ENCODE peak calls at places on chromosomes 16 and 17, in eight cellular contexts. X, U, S, V, O, B, P and I are unnamed samples.

GRCh38 chr16:660459-661183 is 7.3 kb upstream of the RHOT2 start:
- DNase-seq in V (peak; percentile 86), U (peak; percentile 87), S (peak; percentile 83), O (peak; percentile 96), P (peak; percentile 55), B (peak; percentile 83), X (peak; percentile 84), I (peak; percentile 78)

GRCh38 chr17:21351366-21352065 is 24.6 kb upstream of the KCNJ12 start:
- DNase-seq in X (no peak), P (no peak), S (no peak), V (no peak), U (no peak), B (no peak), O (peak; percentile 44), I (no peak)

GRCh38 chr17:26765860-26766709 is 527.8 kb upstream of the WSB1 start:
- DNase-seq in S (no peak), O (no peak), B (no peak), V (no peak), X (no peak), P (no peak), U (no peak), I (no peak)

GRCh38 chr16:3965306-3965705 is 84.8 kb upstream of the CREBBP start:
- DNase-seq in X (no peak), B (no peak), U (no peak), S (no peak), V (no peak), P (no peak), O (no peak), I (no peak)

GRCh38 chr16:88578446-88579313 is 8.5 kb downstream of the ZC3H18 start:
- DNase-seq in U (no peak), X (no peak), V (no peak), O (no peak), S (no peak), P (no peak), B (no peak), I (no peak)

GRCh38 chr16:14187517-14188338 is 116.6 kb downstream of the MRTFB start:
- DNase-seq in V (no peak), P (no peak), B (no peak), X (no peak), O (no peak), S (no peak), U (no peak), I (no peak)

GRCh38 chr17:79778504-79779087 is 648 bp downstream of the CBX2 start:
- DNase-seq in V (no peak), O (peak; percentile 66), B (no peak), S (no peak), P (no peak), U (peak; percentile 48), X (no peak), I (no peak)

GRCh38 chr17:83198366-83199341 is 119.2 kb downstream of the METRNL start:
- DNase-seq in O (peak; percentile 61), P (no peak), B (no peak), U (peak; percentile 15), X (peak; percentile 4), S (peak; percentile 17), V (no peak), I (no peak)

GRCh38 chr16:69821844-69822173 is 59.7 kb downstream of the WWP2 start:
- DNase-seq in P (no peak), V (no peak), B (no peak), X (no peak), U (no peak), O (no peak), S (no peak), I (no peak)

GRCh38 chr16:66403531-66404145 is 23.5 kb upstream of the BEAN1 start:
- DNase-seq in P (no peak), U (no peak), S (no peak), X (no peak), O (no peak), V (no peak), B (no peak), I (no peak)

GRCh38 chr16:58236231-58236690 is 38.4 kb upstream of the CSNK2A2 start:
- DNase-seq in B (peak; percentile 48), V (peak; percentile 59), U (peak; percentile 52), O (peak; percentile 78), X (peak; percentile 60), P (peak; percentile 3), S (peak; percentile 46), I (peak; percentile 48)

GRCh38 chr17:54977744-54978143 is 9.2 kb downstream of the STXBP4 start:
- DNase-seq in X (no peak), V (no peak), P (no peak), O (no peak), U (no peak), B (no peak), S (no peak), I (no peak)

GRCh38 chr17:73350864-73351263 is 39.1 kb upstream of the CDC42EP4 start:
- DNase-seq in O (no peak), X (no peak), U (no peak), P (no peak), V (no peak), B (no peak), S (no peak), I (no peak)

GRCh38 chr17:43940630-43941029 is 1.6 kb downstream of the PPY start:
- DNase-seq in P (no peak), S (no peak), O (no peak), U (no peak), X (no peak), V (no peak), B (peak; percentile 25), I (peak; percentile 39)

GRCh38 chr16:10629592-10629963 is 49.2 kb upstream of the EMP2 start:
- DNase-seq in B (no peak), O (no peak), U (no peak), V (no peak), X (no peak), P (no peak), S (no peak), I (no peak)

GRCh38 chr17:29617125-29617480 is 5.6 kb downstream of the CORO6 start:
- DNase-seq in V (peak; percentile 63), O (peak; percentile 89), U (peak; percentile 75), B (peak; percentile 60), S (peak; percentile 51), X (peak; percentile 69), P (no peak), I (peak; percentile 73)

GRCh38 chr16:50970221-50970620 is 180.8 kb downstream of the SALL1 start:
- DNase-seq in B (no peak), V (no peak), U (no peak), P (no peak), X (no peak), O (no peak), S (no peak), I (no peak)

GRCh38 chr17:59151007-59151406 is 4.0 kb downstream of the SKA2 start:
- DNase-seq in B (no peak), P (no peak), X (no peak), U (no peak), V (no peak), O (no peak), S (no peak), I (peak; percentile 8)

GRCh38 chr16:22977294-22977697 is 163.3 kb downstream of the HS3ST2 start:
- DNase-seq in S (no peak), O (no peak), P (no peak), X (no peak), B (peak; percentile 6), V (no peak), U (no peak), I (peak; percentile 1)
- TF ChIP-seq CTCF in S (no peak), O (no peak), P (no peak), X (no peak), B (peak; percentile 28), V (no peak), U (peak; percentile 44), I (peak; percentile 15)

GRCh38 chr17:65556910-65557348 is 4.5 kb downstream of the AXIN2 start:
- DNase-seq in O (no peak), S (no peak), P (no peak), V (no peak), U (no peak), B (no peak), X (no peak), I (no peak)
- H3K4me3 ChIP-seq in O (peak overlapping the region; percentile 16), S (no peak overlapping the region), P (no peak overlapping the region), V (no peak overlapping the region), U (peak overlapping the region; percentile 16), B (peak overlapping the region; percentile 71), X (peak overlapping the region; percentile 74), I (no peak overlapping the region)

GRCh38 chr17:77437017-77437416 is 296.2 kb downstream of the SEC14L1 start:
- DNase-seq in V (no peak), S (no peak), P (peak; percentile 61), O (peak; percentile 82), U (peak; percentile 71), B (peak; percentile 73), X (no peak), I (peak; percentile 88)
- TF ChIP-seq CTCF in V (no peak), S (no peak), P (peak; percentile 7), O (no peak), U (peak; percentile 12), B (peak; percentile 15), X (no peak), I (no peak)

GRCh38 chr17:76184266-76184665 is 43.2 kb upstream of the FOXJ1 start:
- DNase-seq in X (no peak), S (no peak), O (no peak), V (no peak), B (no peak), U (no peak), P (no peak), I (no peak)

GRCh38 chr17:76182016-76182764 is 41.1 kb upstream of the FOXJ1 start:
- DNase-seq in S (peak; percentile 87), X (peak; percentile 99), P (peak; percentile 62), V (peak; percentile 83), B (peak; percentile 85), U (peak; percentile 85), O (peak; percentile 93), I (peak; percentile 90)

GRCh38 chr17:76176701-76177574 is 35.9 kb upstream of the FOXJ1 start:
- DNase-seq in V (no peak), X (no peak), B (no peak), O (no peak), P (no peak), U (no peak), S (no peak), I (no peak)

GRCh38 chr17:76178124-76178523 is 37.1 kb upstream of the FOXJ1 start:
- DNase-seq in O (no peak), V (peak; percentile 46), S (peak; percentile 65), P (no peak), U (no peak), B (no peak), X (no peak), I (no peak)

DNA sequence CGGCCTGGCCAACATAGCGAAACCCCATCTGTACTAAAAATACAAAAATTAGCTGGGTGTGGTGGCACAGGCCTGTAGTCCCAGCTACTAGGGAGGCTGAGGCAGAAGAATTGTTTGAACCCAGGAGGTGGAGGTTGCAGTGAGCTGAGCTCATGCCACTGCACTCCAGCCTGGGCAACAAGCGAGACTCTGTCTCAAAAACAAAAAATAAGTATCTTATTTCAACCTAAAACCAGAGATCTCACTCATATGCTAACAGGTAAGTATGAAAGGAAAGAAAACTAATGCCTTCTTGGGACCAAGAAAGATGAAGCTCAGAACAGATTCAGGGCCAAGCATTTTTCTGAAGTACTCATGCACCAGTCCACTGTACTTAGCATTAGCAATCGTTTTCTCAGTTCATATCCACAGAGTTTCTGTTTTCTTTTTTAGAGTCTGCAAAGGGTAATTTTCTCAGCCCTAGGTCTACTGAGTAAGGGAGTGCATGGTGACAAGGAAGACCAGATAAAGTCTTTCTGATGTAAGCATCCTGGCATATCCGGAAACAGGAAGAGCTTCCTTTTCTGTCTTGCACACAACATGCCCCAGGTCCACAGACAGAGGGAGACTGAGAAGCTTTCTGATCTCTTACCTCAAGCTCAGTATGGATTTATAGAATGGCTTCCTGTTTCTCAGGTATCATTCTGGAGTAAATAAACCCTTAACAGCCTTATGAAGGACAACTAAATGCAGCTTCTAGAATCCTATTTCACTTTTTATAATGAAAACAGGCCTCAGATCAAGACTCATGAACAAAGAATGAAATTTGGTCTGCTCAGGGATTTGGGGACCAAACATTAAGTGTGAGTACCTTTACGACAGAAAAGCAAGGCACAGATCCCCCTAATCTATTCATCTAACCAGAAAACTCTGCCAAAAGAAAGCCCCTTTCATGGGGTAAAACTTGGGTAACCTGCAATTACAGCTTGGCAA is 38.7 kb upstream of the FOXJ1 start:
- DNase-seq in O (no peak), U (no peak), B (peak; percentile 29), P (no peak), X (no peak), S (no peak), V (no peak), I (peak; percentile 48)
- H3K4me3 ChIP-seq in O (no peak overlapping the region), U (no peak overlapping the region), B (no peak overlapping the region), P (no peak overlapping the region), X (no peak overlapping the region), S (no peak overlapping the region), V (no peak overlapping the region), I (no peak overlapping the region)